ENCODE peak calls at places on chromosomes 12 and 14, in six cellular contexts. O is AG08395; C is uterus; Y is frontal cortex; I is activated CD4-positive, alpha-beta T cell treated with anti-CD3 and anti-CD28 coated beads, Interleukin-2, amount 10 ng/mL, durations not matched to agents 7 days and 5 days; M is Daoy. L is an unnamed sample.

GRCh38 chr12:30926243-30927209 is at the start of gene TSPAN11:
- DNase-seq in O (peak; percentile 76), C (no peak), Y (peak; percentile 64), I (no peak), M (peak; percentile 46), L (no peak)

GRCh38 chr12:38904932-38905479 is 385 bp downstream of the CPNE8 start:
- DNase-seq in O (peak; percentile 86), C (peak; percentile 79), Y (peak; percentile 43), I (peak; percentile 59), M (peak; percentile 96), L (peak; percentile 86)

GRCh38 chr14:75723716-75724115 is 62.7 kb downstream of the TTLL5 start:
- DNase-seq in O (no peak), C (no peak), Y (no peak), I (no peak), M (no peak), L (no peak)

GRCh38 chr12:80154261-80154660 is 54.9 kb downstream of the OTOGL start:
- DNase-seq in O (no peak), C (no peak), Y (no peak), I (no peak), M (peak; percentile 5), L (no peak)

GRCh38 chr14:102507891-102508312 is 1.7 kb downstream of the ANKRD9 start:
- DNase-seq in O (peak; percentile 7), C (no peak), Y (no peak), I (no peak), M (no peak), L (no peak)

GRCh38 chr14:39154594-39155189 is 15.4 kb downstream of the TRAPPC6B start:
- DNase-seq in O (no peak), C (no peak), Y (no peak), I (no peak), M (no peak), L (no peak)

GRCh38 chr12:1356285-1356684 is 238.1 kb downstream of the FBXL14 start:
- DNase-seq in O (no peak), C (no peak), Y (no peak), I (no peak), M (no peak), L (no peak)

GRCh38 chr12:25307818-25308217 is 57.1 kb upstream of the KRAS start:
- DNase-seq in O (no peak), C (no peak), Y (no peak), I (no peak), M (no peak), L (no peak)

GRCh38 chr12:5140190-5140589 is 96.5 kb downstream of the KCNA5 start:
- DNase-seq in O (no peak), C (no peak), Y (no peak), I (no peak), M (no peak), L (no peak)

L was measured in GM04504.